ENCODE peak calls at places on chromosomes 1 and 21, in five cellular contexts. T is transverse colon, L is GM12878, R is spleen, K is H1. G is an unnamed sample.
A peak's percentile ranks its signal among the peaks of the same experiment; 100 is the strongest.

GRCh38 chr21:37516998-37517397 is 150.4 kb downstream of the DYRK1A start:
- DNase-seq in R (no peak), L (no peak), T (no peak), K (no peak), G (no peak)

GRCh38 chr1:182642461-182642860 is 38.3 kb upstream of the RGS16 start:
- DNase-seq in K (no peak), T (no peak), R (no peak), L (no peak), G (no peak)

GRCh38 chr21:41241341-41241740 is 73.4 kb downstream of the BACE2 start:
- DNase-seq in T (no peak), L (no peak), K (no peak), R (no peak), G (no peak)

GRCh38 chr1:52487632-52488031 is 65.3 kb downstream of the TUT4 start:
- DNase-seq in L (no peak), K (no peak), R (no peak), T (no peak), G (no peak)

GRCh38 chr21:42474043-42474831 is 21.8 kb downstream of the RSPH1 start:
- DNase-seq in K (no peak), L (no peak), T (peak; percentile 94), R (no peak), G (peak; percentile 90)

GRCh38 chr21:14686466-14687276 is 140.6 kb upstream of the SAMSN1 start:
- DNase-seq in L (peak; percentile 86), R (peak; percentile 74), T (no peak), K (no peak), G (no peak)

GRCh38 chr1:203486618-203487370 is 7.2 kb upstream of the OPTC start:
- DNase-seq in R (no peak), L (no peak), K (no peak), T (no peak), G (no peak)

GRCh38 chr1:230327892-230328284 is 98.2 kb downstream of the PGBD5 start:
- DNase-seq in K (no peak), T (no peak), L (peak; percentile 5), R (peak; percentile 58), G (no peak)

GRCh38 chr1:167435484-167435883 is 82.8 kb downstream of the CD247 start:
- DNase-seq in K (peak; percentile 27), L (no peak), T (no peak), R (no peak), G (no peak)

GRCh38 chr1:113928129-113928949 is 785 bp upstream of the HIPK1 start:
- DNase-seq in R (no peak), T (no peak), K (no peak), L (peak; percentile 26), G (no peak)

GRCh38 chr1:174134000-174134659 is 25.2 kb upstream of the RABGAP1L start:
- DNase-seq in K (no peak), R (no peak), L (no peak), T (no peak), G (no peak)

GRCh38 chr1:22576617-22577016 is 13.3 kb downstream of the EPHA8 start:
- DNase-seq in L (no peak), K (no peak), R (no peak), T (no peak), G (no peak)

DNA sequence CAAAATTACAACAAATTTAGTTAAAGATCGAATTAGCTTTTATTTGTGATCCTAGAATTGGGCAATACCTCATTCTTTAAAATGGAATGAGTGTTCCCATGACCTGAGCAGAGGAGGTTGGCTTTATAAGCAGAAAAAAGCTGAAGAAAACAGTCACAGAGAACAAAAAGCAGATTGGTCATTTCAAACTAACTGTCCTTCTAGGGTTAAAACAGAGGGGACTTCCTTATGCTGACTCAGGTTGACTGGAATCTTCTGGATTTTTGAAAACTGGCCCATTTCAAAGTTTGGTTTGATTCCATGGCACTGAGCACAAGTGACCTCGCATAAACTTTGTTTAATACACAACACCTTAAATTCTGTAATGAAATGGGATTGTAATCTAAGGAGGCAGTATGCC is 17.6 kb downstream of the NFASC start:
- DNase-seq in L (no peak), K (no peak), T (no peak), R (no peak), G (no peak)
- TF ChIP-seq POLR2AphosphoS5 in L (no peak), K (no peak), T (no peak), R (no peak), G (no peak)

GRCh38 chr1:48692235-48692634 is 84.5 kb downstream of the BEND5 start:
- DNase-seq in T (no peak), K (no peak), L (no peak), R (no peak), G (no peak)
- H3K27ac ChIP-seq in T (no peak overlapping the region), K (no peak overlapping the region), L (no peak overlapping the region), R (no peak overlapping the region), G (no peak overlapping the region)

DNA sequence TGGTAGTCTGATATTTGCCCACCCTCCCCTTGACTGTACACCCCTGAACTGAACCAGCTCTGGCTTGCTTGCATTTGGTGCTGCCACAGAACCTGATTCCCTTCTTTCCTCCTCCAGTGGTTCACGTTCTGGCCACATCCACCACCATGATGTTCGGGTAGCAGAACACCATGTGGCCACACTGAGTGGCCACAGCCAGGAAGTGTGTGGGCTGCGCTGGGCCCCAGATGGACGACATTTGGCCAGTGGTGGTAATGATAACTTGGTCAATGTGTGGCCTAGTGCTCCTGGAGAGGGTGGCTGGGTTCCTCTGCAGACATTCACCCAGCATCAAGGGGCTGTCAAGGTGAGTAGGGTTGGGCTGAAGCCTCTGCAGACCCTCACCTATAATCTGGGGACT is 1.8 kb downstream of the CDC20 start:
- DNase-seq in T (no peak), K (no peak), L (no peak), R (no peak), G (no peak)
- TF ChIP-seq POLR2AphosphoS5 in T (no peak), K (no peak), L (no peak), R (peak; percentile 8), G (no peak)

DNA sequence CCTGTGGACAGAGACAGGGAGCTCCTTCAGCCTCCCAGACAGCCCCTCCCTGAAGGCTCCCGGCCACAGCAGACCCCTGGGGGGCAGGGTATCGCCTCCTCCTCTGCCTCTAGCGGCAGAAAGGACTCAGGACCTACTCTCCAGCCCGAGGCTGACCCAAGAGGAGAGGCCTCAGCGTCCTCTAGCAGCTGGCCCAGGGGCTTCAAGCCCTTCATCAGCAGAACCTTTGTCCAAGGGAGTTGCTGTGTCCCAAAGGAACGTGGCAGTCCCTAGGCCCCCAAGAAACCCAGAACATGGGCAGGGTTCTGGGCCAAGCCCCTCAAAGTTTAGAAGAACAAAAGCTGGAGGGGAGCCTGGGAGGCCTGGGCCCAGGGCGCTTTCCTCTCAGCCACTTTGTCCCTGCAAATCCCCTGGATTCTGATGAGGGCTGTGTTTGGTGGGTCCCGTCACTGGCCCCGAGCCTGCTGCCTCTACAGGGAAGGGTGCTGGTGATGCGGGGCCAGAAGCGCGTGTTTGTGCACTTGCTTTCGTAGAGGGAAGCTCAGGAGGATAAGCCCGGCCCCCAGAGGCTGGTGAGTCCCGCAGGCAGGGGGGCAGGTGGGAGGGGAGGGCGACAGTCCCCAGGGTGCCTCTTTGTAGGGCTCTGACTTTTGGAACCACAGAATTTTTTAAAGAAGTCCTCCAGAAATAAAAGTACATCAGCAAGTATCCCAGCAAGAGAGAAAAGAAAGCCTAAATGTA is 13.3 kb downstream of the ITGB2 start:
- DNase-seq in K (no peak), T (no peak), L (no peak), R (peak; percentile 88), G (no peak)
- H3K27ac ChIP-seq in K (no peak overlapping the region), T (peak overlapping the region; percentile 15), L (peak overlapping the region; percentile 38), R (peak overlapping the region; percentile 96), G (peak overlapping the region; percentile 77)

GRCh38 chr1:41880261-41880660 is 38.5 kb downstream of the HIVEP3 start:
- DNase-seq in L (no peak), R (no peak), T (no peak), K (no peak), G (no peak)
- TF ChIP-seq POLR2AphosphoS5 in L (no peak), R (no peak), T (no peak), K (no peak), G (no peak)

GRCh38 chr1:202144510-202145324 is at the start of gene ARL8A:
- DNase-seq in R (peak; percentile 96), T (peak; percentile 80), K (peak; percentile 83), L (no peak), G (peak; percentile 73)
- H3K27ac ChIP-seq in R (peak within 1 kb of the TSS; percentile 98), T (peak within 1 kb of the TSS; percentile 90), K (peak within 1 kb of the TSS; percentile 67), L (peak within 1 kb of the TSS; percentile 76), G (peak within 1 kb of the TSS; percentile 97)

G was measured in stomach.